ENCODE peak calls at places on chromosome 21, in five cellular contexts. K, G, A, M and F are unnamed samples. For H3K4me1, the result is how much of the 10 kb centered on the place peaks cover.

GRCh38 chr21:43600642-43601397 is 58.5 kb downstream of the HSF2BP start:
- DNase-seq in M (peak), G (peak), A (no peak), K (peak), F (no peak)

GRCh38 chr21:44836666-44837471 is 19.0 kb upstream of the SUMO3 start:
- DNase-seq in M (peak), K (no peak), A (no peak), G (peak), F (peak)

GRCh38 chr21:15283789-15284188 is 219.0 kb upstream of the NRIP1 start:
- DNase-seq in A (no peak), G (no peak), M (no peak), K (no peak), F (no peak)

GRCh38 chr21:44730951-44731579 is 19.7 kb upstream of the TSPEAR start:
- DNase-seq in A (no peak), K (no peak), M (no peak), G (no peak), F (no peak)

GRCh38 chr21:19523731-19524130 is 1120.1 kb upstream of the TMPRSS15 start:
- DNase-seq in A (no peak), G (no peak), M (peak), K (no peak), F (no peak)

GRCh38 chr21:38956791-38957571 is 151.3 kb downstream of the ETS2 start:
- DNase-seq in G (no peak), A (no peak), M (peak), K (peak), F (no peak)

GRCh38 chr21:17390575-17390974 is 122.3 kb upstream of the CXADR start:
- DNase-seq in M (no peak), A (no peak), K (peak), G (no peak), F (no peak)

GRCh38 chr21:44085491-44086321 is 21.5 kb upstream of the PWP2 start:
- DNase-seq in G (no peak), A (no peak), K (no peak), M (no peak), F (no peak)

GRCh38 chr21:41564871-41565281 is 56.9 kb upstream of the TMPRSS2 start:
- DNase-seq in M (peak), K (no peak), G (no peak), A (no peak), F (no peak)

GRCh38 chr21:16358021-16358420 is 628.2 kb downstream of the USP25 start:
- DNase-seq in G (no peak), M (no peak), K (no peak), A (no peak), F (no peak)

GRCh38 chr21:28754127-28754611 is 238.5 kb downstream of the LTN1 start:
- DNase-seq in M (no peak), A (no peak), G (peak), K (peak), F (peak)

GRCh38 chr21:31502537-31503143 is 156.9 kb upstream of the SOD1 start:
- DNase-seq in G (no peak), A (no peak), M (no peak), K (no peak), F (no peak)

GRCh38 chr21:39673736-39674135 is 61.0 kb downstream of the B3GALT5 start:
- DNase-seq in A (no peak), K (no peak), G (no peak), M (no peak), F (no peak)

GRCh38 chr21:30580132-30580531 is 10.1 kb downstream of the KRTAP22-2 start:
- DNase-seq in M (no peak), A (no peak), K (no peak), G (no peak), F (no peak)

GRCh38 chr21:44916965-44917364 is 3.7 kb downstream of the ITGB2 start:
- DNase-seq in G (no peak), A (no peak), M (no peak), K (no peak), F (no peak)

GRCh38 chr21:39885119-39885848 is 18.0 kb downstream of the PCP4 start:
- DNase-seq in G (no peak), M (no peak), A (no peak), K (no peak), F (no peak)

GRCh38 chr21:44749759-44750674 is 38.6 kb upstream of the TSPEAR start:
- DNase-seq in A (no peak), G (no peak), M (no peak), K (no peak), F (no peak)

GRCh38 chr21:37232274-37233018 is 34.7 kb downstream of the VPS26C start:
- DNase-seq in A (no peak), G (no peak), M (no peak), K (no peak), F (no peak)

GRCh38 chr21:28641731-28642130 is 350.9 kb downstream of the LTN1 start:
- DNase-seq in G (peak), A (no peak), K (no peak), M (no peak), F (no peak)

GRCh38 chr21:15010645-15011044 is 54.2 kb downstream of the NRIP1 start:
- DNase-seq in G (no peak), K (peak), A (no peak), M (peak), F (no peak)

GRCh38 chr21:25501996-25502665 is 105.2 kb downstream of the MRPL39 start:
- DNase-seq in K (no peak), M (no peak), A (no peak), G (peak), F (no peak)

GRCh38 chr21:41843584-41843983 is 35.6 kb downstream of the PRDM15 start:
- DNase-seq in A (no peak), M (no peak), K (no peak), G (no peak), F (no peak)

GRCh38 chr21:41009398-41010177 is 158.4 kb upstream of the BACE2 start:
- DNase-seq in G (no peak), M (no peak), K (no peak), A (no peak), F (no peak)

GRCh38 chr21:32448803-32449594 is 36.5 kb downstream of the EVA1C start:
- DNase-seq in A (no peak), M (no peak), G (no peak), K (peak), F (no peak)

GRCh38 chr21:42618713-42619112 is 34.7 kb upstream of the PDE9A start:
- DNase-seq in A (no peak), K (no peak), M (no peak), G (no peak), F (no peak)

GRCh38 chr21:38088916-38089762 is 167.7 kb upstream of the KCNJ15 start:
- DNase-seq in G (no peak), M (no peak), A (no peak), K (no peak), F (peak)

GRCh38 chr21:15207635-15208370 is 143.0 kb upstream of the NRIP1 start:
- DNase-seq in M (no peak), K (no peak), G (peak), A (no peak), F (no peak)

GRCh38 chr21:21807598-21807903 is 809.3 kb downstream of the NCAM2 start:
- DNase-seq in A (no peak), M (no peak), G (no peak), K (no peak), F (no peak)

GRCh38 chr21:29182674-29183073 is 52.2 kb downstream of the MAP3K7CL start:
- DNase-seq in G (no peak), A (no peak), K (peak), M (peak), F (no peak)

GRCh38 chr21:42499430-42500106 is 3.5 kb upstream of the RSPH1 start:
- DNase-seq in A (no peak), G (no peak), K (no peak), M (no peak), F (peak)

GRCh38 chr21:43864313-43864805 is 664 bp upstream of the AGPAT3 start:
- DNase-seq in A (no peak), G (peak), M (peak), K (peak), F (peak)

GRCh38 chr21:26130249-26130896 is 40.2 kb downstream of the APP start:
- DNase-seq in A (no peak), M (peak), G (peak), K (peak), F (peak)

GRCh38 chr21:16195476-16195875 is 465.7 kb downstream of the USP25 start:
- DNase-seq in K (peak), G (no peak), M (peak), A (no peak), F (no peak)

GRCh38 chr21:37675202-37675801 is 241.0 kb downstream of the KCNJ6 start:
- DNase-seq in A (peak), M (peak), K (peak), G (peak), F (peak)

GRCh38 chr21:15203740-15204139 is 138.9 kb upstream of the NRIP1 start:
- DNase-seq in A (no peak), K (no peak), M (no peak), G (no peak), F (peak)

GRCh38 chr21:32889596-32889995 is 118.0 kb upstream of the PAXBP1 start:
- DNase-seq in G (no peak), A (no peak), K (no peak), M (no peak), F (no peak)

GRCh38 chr21:42540396-42540795 is 26.7 kb downstream of the SLC37A1 start:
- DNase-seq in K (no peak), G (no peak), M (no peak), A (no peak), F (no peak)

GRCh38 chr21:41703857-41704501 is 62.9 kb downstream of the RIPK4 start:
- DNase-seq in K (no peak), G (no peak), M (no peak), A (no peak), F (no peak)

GRCh38 chr21:28540514-28540913 is 452.2 kb downstream of the LTN1 start:
- DNase-seq in K (peak), G (no peak), A (no peak), M (peak), F (no peak)

GRCh38 chr21:31185663-31186062 is 147.4 kb upstream of the KRTAP19-8 start:
- DNase-seq in G (no peak), K (no peak), A (no peak), M (no peak), F (no peak)

GRCh38 chr21:20661221-20661620 is 337.0 kb upstream of the NCAM2 start:
- DNase-seq in A (no peak), M (no peak), G (no peak), K (no peak), F (no peak)
- H2BK120ac ChIP-seq in A (no peak), M (no peak), G (no peak), K (no peak), F (no peak)

GRCh38 chr21:34201441-34201838 is 128.1 kb downstream of the MRPS6 start:
- DNase-seq in K (no peak), M (no peak), A (no peak), G (no peak), F (no peak)

GRCh38 chr21:34201001-34201400 is 127.6 kb downstream of the MRPS6 start:
- DNase-seq in A (no peak), K (no peak), G (no peak), M (no peak), F (no peak)

GRCh38 chr21:34199121-34199910 is 125.9 kb downstream of the MRPS6 start:
- DNase-seq in K (no peak), G (no peak), A (no peak), M (peak), F (peak)

GRCh38 chr21:34198232-34199120 is 125.1 kb downstream of the MRPS6 start:
- DNase-seq in M (no peak), A (no peak), K (no peak), G (no peak), F (no peak)

DNA sequence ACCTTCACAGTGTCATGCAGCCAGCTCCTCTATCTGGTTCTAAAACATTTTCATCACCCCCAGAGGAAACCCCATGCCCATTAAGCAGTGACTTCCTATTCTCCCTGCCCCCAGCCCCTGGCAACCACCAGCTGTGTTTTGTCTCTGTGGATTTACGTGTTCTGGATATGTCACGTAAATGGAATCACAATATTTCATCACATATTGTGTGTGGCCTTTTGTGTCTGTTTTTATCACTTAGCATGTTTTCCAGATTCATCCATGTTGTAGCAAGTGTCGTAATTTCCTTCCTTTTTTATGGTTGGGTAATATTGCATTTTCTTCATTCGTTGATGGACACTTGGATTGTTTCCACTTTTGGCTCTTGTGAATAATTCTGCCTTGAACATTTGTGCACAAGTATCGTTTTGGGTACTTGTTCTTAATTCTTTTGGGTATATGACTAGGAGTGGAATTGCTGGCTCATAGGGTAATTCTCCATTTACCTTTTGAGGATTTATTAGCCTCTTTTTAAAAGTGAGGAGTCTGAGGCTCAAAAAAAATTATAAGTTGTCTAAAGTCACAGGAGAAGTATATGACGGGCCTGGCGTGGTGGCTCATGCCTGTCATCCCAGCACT is 127.0 kb downstream of the MRPS6 start:
- DNase-seq in M (peak), G (no peak), A (no peak), K (no peak), F (no peak)
- H3K4me1 ChIP-seq in M (under half), G (under half), A (under half), K (under half), F (under half)

GRCh38 chr21:45975017-45975595 is 6.5 kb upstream of the COL6A1 start:
- DNase-seq in G (no peak), K (peak), M (peak), A (no peak), F (peak)
- H3K4ac ChIP-seq in G (no peak), K (peak), M (peak), A (no peak), F (peak)

GRCh38 chr21:36097427-36098230 is 27.8 kb downstream of the CBR1 start:
- DNase-seq in M (peak), A (no peak), K (no peak), G (no peak), F (no peak)

GRCh38 chr21:36099000-36099399 is 29.2 kb downstream of the CBR1 start:
- DNase-seq in M (no peak), G (no peak), K (no peak), A (no peak), F (no peak)

GRCh38 chr21:36093512-36093911 is 23.7 kb downstream of the CBR1 start:
- DNase-seq in M (no peak), K (no peak), G (no peak), A (no peak), F (no peak)

GRCh38 chr21:36092676-36093075 is 22.9 kb downstream of the CBR1 start:
- DNase-seq in K (no peak), A (no peak), M (no peak), G (no peak), F (no peak)

DNA sequence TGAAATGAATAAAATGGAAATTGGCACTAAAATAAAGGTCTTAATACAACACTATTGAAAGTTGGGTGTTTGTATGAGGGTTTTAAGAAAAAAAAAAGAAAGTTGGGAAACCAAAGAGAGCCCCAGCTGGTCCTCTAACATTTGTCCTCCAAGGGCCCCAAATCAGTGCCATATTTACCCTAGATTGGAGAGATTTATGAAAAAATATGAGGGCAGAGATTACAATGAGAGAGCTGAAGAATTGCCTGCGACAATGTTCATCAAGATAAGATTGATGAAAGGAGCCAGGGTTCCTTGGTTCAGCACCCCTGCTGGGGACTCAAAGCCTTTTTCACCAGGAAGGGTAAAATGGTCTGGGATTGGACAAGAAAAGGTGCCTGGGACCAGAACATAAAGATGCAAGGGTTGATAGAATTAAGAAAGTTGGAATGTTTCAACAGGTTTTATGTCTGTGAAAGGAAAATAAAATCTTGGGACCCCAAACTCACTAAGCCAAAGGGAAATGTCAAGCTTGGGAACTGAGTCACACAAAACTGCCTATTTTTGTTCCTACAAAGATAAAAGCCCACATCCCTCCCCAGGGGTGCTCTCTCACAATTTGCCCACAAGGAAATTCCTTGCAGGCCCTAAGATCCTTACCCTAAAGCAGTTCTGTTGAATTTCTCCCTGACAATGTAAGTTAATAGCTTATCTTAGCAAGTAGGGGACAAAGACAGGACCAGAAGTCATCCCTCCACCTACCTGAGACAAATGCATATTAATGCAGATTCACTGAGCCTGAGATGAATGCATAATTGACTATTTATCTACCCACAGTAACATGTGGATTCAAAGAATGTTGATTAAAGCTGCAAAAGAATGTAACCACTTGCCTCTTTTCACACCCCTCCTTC is 26.8 kb downstream of the CBR1 start:
- DNase-seq in K (no peak), M (no peak), G (no peak), A (no peak), F (peak)
- H2BK120ac ChIP-seq in K (no peak), M (no peak), G (no peak), A (no peak), F (peak)

DNA sequence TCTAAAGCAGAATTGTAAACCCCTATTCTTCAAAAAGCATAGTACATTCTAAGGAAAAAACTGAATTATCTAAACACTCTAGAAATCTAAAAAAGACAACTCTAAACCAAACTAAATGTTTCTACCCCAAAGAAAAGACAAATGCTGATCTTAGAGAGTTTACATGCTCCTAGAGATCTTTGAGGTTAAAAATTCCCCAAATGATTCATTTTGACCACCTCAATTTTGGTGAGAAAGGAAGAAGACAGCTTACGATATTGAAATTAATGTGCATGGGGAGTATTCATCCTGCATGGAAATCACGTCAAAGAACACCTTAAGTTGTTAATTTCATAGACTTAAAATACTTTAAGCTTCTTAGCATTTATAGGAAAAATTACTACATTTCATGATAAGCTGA is 377.8 kb upstream of the RUNX1 start:
- DNase-seq in K (no peak), G (no peak), M (no peak), A (no peak), F (no peak)
- H3K4me1 ChIP-seq in K (under half), G (under half), M (under half), A (under half), F (under half)